ENCODE peak calls at places on chromosomes 5 and 9, in ten cellular contexts. I, D, E, R, A, M, O, Q, U and T are unnamed samples.

GRCh38 chr5:139967353-139967752 is 75.7 kb downstream of the NRG2 start:
- DNase-seq in I (no peak), D (no peak), E (no peak), R (no peak), A (no peak), M (no peak), O (no peak), Q (no peak), U (no peak), T (no peak)

GRCh38 chr5:139796061-139796806 is 626 bp downstream of the PSD2 start:
- DNase-seq in I (no peak), D (no peak), E (no peak), R (no peak), A (no peak), M (no peak), O (peak), Q (no peak), U (no peak), T (no peak)

GRCh38 chr5:36885566-36886485 is 9.3 kb downstream of the NIPBL start:
- DNase-seq in I (no peak), D (no peak), E (no peak), R (no peak), A (no peak), M (no peak), O (no peak), Q (no peak), U (no peak), T (no peak)

GRCh38 chr9:127223810-127224177 is 40.8 kb upstream of the GARNL3 start:
- DNase-seq in I (no peak), D (no peak), E (no peak), R (no peak), A (no peak), M (no peak), O (peak), Q (no peak), U (no peak), T (peak)

GRCh38 chr9:17082343-17082742 is 52.5 kb upstream of the CNTLN start:
- DNase-seq in I (no peak), D (no peak), E (no peak), R (no peak), A (no peak), M (peak), O (peak), Q (no peak), U (no peak), T (peak)

GRCh38 chr5:132294728-132295504 is 722 bp downstream of the SLC22A4 start:
- DNase-seq in I (peak), D (peak), E (peak), R (no peak), A (peak), M (peak), O (peak), Q (peak), U (peak), T (peak)

GRCh38 chr5:97694091-97694490 is 511.0 kb upstream of the RIOK2 start:
- DNase-seq in I (no peak), D (no peak), E (no peak), R (no peak), A (no peak), M (no peak), O (peak), Q (no peak), U (no peak), T (no peak)

GRCh38 chr9:134986957-134987356 is 69.2 kb upstream of the FCN1 start:
- DNase-seq in I (no peak), D (no peak), E (no peak), R (no peak), A (no peak), M (no peak), O (no peak), Q (no peak), U (no peak), T (no peak)

GRCh38 chr5:180866296-180866695 is 5.2 kb upstream of the ZFP62 start:
- DNase-seq in I (no peak), D (no peak), E (no peak), R (no peak), A (no peak), M (peak), O (no peak), Q (no peak), U (no peak), T (no peak)

GRCh38 chr9:37340961-37341360 is 81.5 kb upstream of the GRHPR start:
- DNase-seq in I (no peak), D (no peak), E (no peak), R (no peak), A (no peak), M (no peak), O (no peak), Q (no peak), U (no peak), T (no peak)

GRCh38 chr5:1718669-1719068 is 81.0 kb downstream of the MRPL36 start:
- DNase-seq in I (no peak), D (no peak), E (no peak), R (no peak), A (no peak), M (peak), O (no peak), Q (no peak), U (no peak), T (peak)

GRCh38 chr9:124774131-124774978 is 2.6 kb upstream of the OLFML2A start:
- DNase-seq in I (peak), D (peak), E (peak), R (peak), A (no peak), M (peak), O (peak), Q (peak), U (peak), T (peak)

GRCh38 chr5:66864240-66864884 is 268.2 kb downstream of the MAST4 start:
- DNase-seq in I (no peak), D (peak), E (no peak), R (no peak), A (no peak), M (peak), O (peak), Q (no peak), U (peak), T (no peak)

GRCh38 chr5:14871084-14871572 is 450 bp downstream of the ANKH start:
- DNase-seq in I (peak), D (peak), E (peak), R (no peak), A (no peak), M (peak), O (peak), Q (peak), U (peak), T (peak)

GRCh38 chr5:107248065-107248695 is 422.6 kb downstream of the EFNA5 start:
- DNase-seq in I (peak), D (peak), E (no peak), R (peak), A (no peak), M (peak), O (peak), Q (peak), U (peak), T (peak)

GRCh38 chr5:146751054-146751453 is 127.5 kb downstream of the PPP2R2B start:
- DNase-seq in I (no peak), D (no peak), E (no peak), R (peak), A (no peak), M (no peak), O (peak), Q (no peak), U (no peak), T (no peak)

GRCh38 chr9:17970285-17970684 is 391.4 kb downstream of the SH3GL2 start:
- DNase-seq in I (no peak), D (no peak), E (no peak), R (no peak), A (no peak), M (no peak), O (no peak), Q (no peak), U (no peak), T (no peak)

GRCh38 chr5:173178369-173178910 is 34.1 kb downstream of the BNIP1 start:
- DNase-seq in I (no peak), D (peak), E (no peak), R (peak), A (no peak), M (no peak), O (no peak), Q (no peak), U (no peak), T (no peak)